ENCODE peak calls at places on chromosomes 4 and X, in eight cellular contexts. One of them, this sample, is unnamed.

GRCh38 chr4:137283737-137284136 is 248.6 kb downstream of the PCDH18 start:
- DNase-seq in mucosa of gallbladder: no peak
- DNase-seq in brain microvascular endothelial cell: no peak
- DNase-seq in non-pigmented ciliary epithelial cell: no peak
- DNase-seq in head of caudate nucleus: no peak
- DNase-seq in kidney tubule cell: no peak
- DNase-seq in caudate nucleus: no peak
- DNase-seq in glutamatergic neuron: no peak
- DNase-seq in this sample: no peak

GRCh38 chr4:40976343-40976742 is 226.6 kb downstream of the NSUN7 start:
- DNase-seq in head of caudate nucleus: peak
- DNase-seq in brain microvascular endothelial cell: no peak
- DNase-seq in kidney tubule cell: peak
- DNase-seq in non-pigmented ciliary epithelial cell: no peak
- DNase-seq in caudate nucleus: no peak
- DNase-seq in glutamatergic neuron: no peak
- DNase-seq in mucosa of gallbladder: peak
- DNase-seq in this sample: peak

GRCh38 chr4:148355442-148356123 is 86.6 kb downstream of the NR3C2 start:
- DNase-seq in kidney tubule cell: peak
- DNase-seq in mucosa of gallbladder: no peak
- DNase-seq in non-pigmented ciliary epithelial cell: no peak
- DNase-seq in caudate nucleus: no peak
- DNase-seq in head of caudate nucleus: no peak
- DNase-seq in glutamatergic neuron: no peak
- DNase-seq in brain microvascular endothelial cell: no peak
- DNase-seq in this sample: no peak

GRCh38 chr4:105978684-105979296 is 83.5 kb downstream of the NPNT start:
- DNase-seq in brain microvascular endothelial cell: peak
- DNase-seq in kidney tubule cell: peak
- DNase-seq in glutamatergic neuron: peak
- DNase-seq in head of caudate nucleus: no peak
- DNase-seq in non-pigmented ciliary epithelial cell: no peak
- DNase-seq in caudate nucleus: no peak
- DNase-seq in mucosa of gallbladder: no peak
- DNase-seq in this sample: peak

GRCh38 chr4:104490096-104490769 is 4.5 kb downstream of the CXXC4 start:
- DNase-seq in caudate nucleus: peak
- DNase-seq in glutamatergic neuron: no peak
- DNase-seq in head of caudate nucleus: peak
- DNase-seq in brain microvascular endothelial cell: no peak
- DNase-seq in kidney tubule cell: no peak
- DNase-seq in non-pigmented ciliary epithelial cell: no peak
- DNase-seq in mucosa of gallbladder: no peak
- DNase-seq in this sample: no peak

GRCh38 chr4:152348670-152349069 is 187.2 kb downstream of the FBXW7 start:
- DNase-seq in brain microvascular endothelial cell: no peak
- DNase-seq in caudate nucleus: no peak
- DNase-seq in mucosa of gallbladder: no peak
- DNase-seq in non-pigmented ciliary epithelial cell: no peak
- DNase-seq in glutamatergic neuron: no peak
- DNase-seq in kidney tubule cell: no peak
- DNase-seq in head of caudate nucleus: peak
- DNase-seq in this sample: no peak

GRCh38 chr4:180688480-180688879 is 1554.7 kb upstream of the TENM3 start:
- DNase-seq in mucosa of gallbladder: no peak
- DNase-seq in non-pigmented ciliary epithelial cell: peak
- DNase-seq in head of caudate nucleus: no peak
- DNase-seq in brain microvascular endothelial cell: no peak
- DNase-seq in kidney tubule cell: no peak
- DNase-seq in glutamatergic neuron: no peak
- DNase-seq in caudate nucleus: no peak
- DNase-seq in this sample: peak

GRCh38 chr4:26325191-26325590 is 4.4 kb downstream of the RBPJ start:
- DNase-seq in glutamatergic neuron: no peak
- DNase-seq in mucosa of gallbladder: no peak
- DNase-seq in kidney tubule cell: peak
- DNase-seq in non-pigmented ciliary epithelial cell: no peak
- DNase-seq in caudate nucleus: no peak
- DNase-seq in head of caudate nucleus: no peak
- DNase-seq in brain microvascular endothelial cell: peak
- DNase-seq in this sample: peak

GRCh38 chrX:153922932-153923857 is 2.9 kb downstream of the ARHGAP4 start:
- DNase-seq in brain microvascular endothelial cell: no peak
- DNase-seq in mucosa of gallbladder: peak
- DNase-seq in non-pigmented ciliary epithelial cell: no peak
- DNase-seq in head of caudate nucleus: peak
- DNase-seq in caudate nucleus: peak
- DNase-seq in kidney tubule cell: peak
- DNase-seq in glutamatergic neuron: peak
- DNase-seq in this sample: no peak

GRCh38 chr4:24473309-24473721 is 111.0 kb downstream of the DHX15 start:
- DNase-seq in mucosa of gallbladder: no peak
- DNase-seq in kidney tubule cell: peak
- DNase-seq in brain microvascular endothelial cell: no peak
- DNase-seq in glutamatergic neuron: no peak
- DNase-seq in head of caudate nucleus: peak
- DNase-seq in non-pigmented ciliary epithelial cell: no peak
- DNase-seq in caudate nucleus: no peak
- DNase-seq in this sample: no peak

GRCh38 chr4:56958111-56958517 is 19.3 kb downstream of the NOA1 start:
- DNase-seq in brain microvascular endothelial cell: peak
- DNase-seq in non-pigmented ciliary epithelial cell: peak
- DNase-seq in kidney tubule cell: peak
- DNase-seq in head of caudate nucleus: peak
- DNase-seq in glutamatergic neuron: peak
- DNase-seq in mucosa of gallbladder: peak
- DNase-seq in caudate nucleus: peak
- DNase-seq in this sample: peak

GRCh38 chr4:120830204-120830603 is 92.3 kb downstream of the PRDM5 start:
- DNase-seq in mucosa of gallbladder: no peak
- DNase-seq in caudate nucleus: no peak
- DNase-seq in head of caudate nucleus: no peak
- DNase-seq in non-pigmented ciliary epithelial cell: no peak
- DNase-seq in brain microvascular endothelial cell: no peak
- DNase-seq in glutamatergic neuron: no peak
- DNase-seq in kidney tubule cell: no peak
- DNase-seq in this sample: no peak

GRCh38 chr4:25013756-25014737 is 16.7 kb downstream of the LGI2 start:
- DNase-seq in caudate nucleus: no peak
- DNase-seq in non-pigmented ciliary epithelial cell: no peak
- DNase-seq in mucosa of gallbladder: no peak
- DNase-seq in brain microvascular endothelial cell: no peak
- DNase-seq in head of caudate nucleus: no peak
- DNase-seq in kidney tubule cell: no peak
- DNase-seq in glutamatergic neuron: no peak
- DNase-seq in this sample: no peak

GRCh38 chr4:27360651-27361347 is 500.2 kb downstream of the STIM2 start:
- DNase-seq in kidney tubule cell: peak
- DNase-seq in brain microvascular endothelial cell: no peak
- DNase-seq in head of caudate nucleus: no peak
- DNase-seq in non-pigmented ciliary epithelial cell: peak
- DNase-seq in mucosa of gallbladder: no peak
- DNase-seq in glutamatergic neuron: no peak
- DNase-seq in caudate nucleus: no peak
- DNase-seq in this sample: peak